ENCODE peak calls at places on chromosomes 16 and 17, in nine cellular contexts. One of them, this sample, is unnamed.

GRCh38 chr16:57435838-57436237 is 11.3 kb downstream of the CIAPIN1 start:
- DNase-seq in A549: no peak
- DNase-seq in endothelial cell of umbilical vein: no peak
- DNase-seq in SK-N-SH: no peak
- DNase-seq in HCT116: no peak
- DNase-seq in H1: no peak
- DNase-seq in HepG2: no peak
- DNase-seq in GM12878: no peak
- DNase-seq in K562: no peak
- DNase-seq in this sample: no peak

GRCh38 chr17:79811036-79811887 is 14.4 kb upstream of the CBX8 start:
- DNase-seq in A549: peak; percentile 87
- DNase-seq in endothelial cell of umbilical vein: peak; percentile 33
- DNase-seq in SK-N-SH: peak; percentile 97
- DNase-seq in HCT116: peak; percentile 50
- DNase-seq in H1: peak; percentile 73
- DNase-seq in HepG2: peak; percentile 64
- DNase-seq in GM12878: no peak
- DNase-seq in K562: peak; percentile 80
- DNase-seq in this sample: peak; percentile 74

GRCh38 chr17:46190763-46191162 is 2.5 kb downstream of the KANSL1 start:
- DNase-seq in A549: no peak
- DNase-seq in endothelial cell of umbilical vein: no peak
- DNase-seq in SK-N-SH: no peak
- DNase-seq in HCT116: no peak
- DNase-seq in H1: no peak
- DNase-seq in HepG2: no peak
- DNase-seq in GM12878: no peak
- DNase-seq in K562: no peak
- DNase-seq in this sample: no peak

GRCh38 chr17:45985447-45985846 is 13.6 kb upstream of the STH start:
- DNase-seq in A549: no peak
- DNase-seq in endothelial cell of umbilical vein: no peak
- DNase-seq in SK-N-SH: no peak
- DNase-seq in HCT116: no peak
- DNase-seq in H1: no peak
- DNase-seq in HepG2: no peak
- DNase-seq in GM12878: no peak
- DNase-seq in K562: no peak
- DNase-seq in this sample: no peak

GRCh38 chr17:40458001-40458791 is 14.9 kb downstream of the IGFBP4 start:
- DNase-seq in A549: peak; percentile 68
- DNase-seq in endothelial cell of umbilical vein: no peak
- DNase-seq in SK-N-SH: peak; percentile 73
- DNase-seq in HCT116: no peak
- DNase-seq in H1: no peak
- DNase-seq in HepG2: peak; percentile 52
- DNase-seq in GM12878: no peak
- DNase-seq in K562: no peak
- DNase-seq in this sample: no peak

GRCh38 chr16:57938936-57939871 is 31.7 kb downstream of the CNGB1 start:
- DNase-seq in A549: peak; percentile 36
- DNase-seq in endothelial cell of umbilical vein: peak; percentile 9
- DNase-seq in SK-N-SH: no peak
- DNase-seq in HCT116: peak; percentile 13
- DNase-seq in H1: no peak
- DNase-seq in HepG2: peak; percentile 22
- DNase-seq in GM12878: no peak
- DNase-seq in K562: no peak
- DNase-seq in this sample: peak; percentile 62

GRCh38 chr17:67759355-67760171 is 41.8 kb downstream of the NOL11 start:
- DNase-seq in A549: no peak
- DNase-seq in endothelial cell of umbilical vein: no peak
- DNase-seq in SK-N-SH: no peak
- DNase-seq in HCT116: no peak
- DNase-seq in H1: no peak
- DNase-seq in HepG2: no peak
- DNase-seq in GM12878: no peak
- DNase-seq in K562: peak; percentile 34
- DNase-seq in this sample: no peak

GRCh38 chr16:15747937-15748336 is 97.9 kb downstream of the NDE1 start:
- DNase-seq in A549: no peak
- DNase-seq in endothelial cell of umbilical vein: no peak
- DNase-seq in SK-N-SH: no peak
- DNase-seq in HCT116: no peak
- DNase-seq in H1: no peak
- DNase-seq in HepG2: no peak
- DNase-seq in GM12878: no peak
- DNase-seq in K562: no peak
- DNase-seq in this sample: no peak

GRCh38 chr16:80459331-80459777 is 81.4 kb upstream of the DYNLRB2 start:
- DNase-seq in A549: no peak
- DNase-seq in endothelial cell of umbilical vein: no peak
- DNase-seq in SK-N-SH: no peak
- DNase-seq in HCT116: no peak
- DNase-seq in H1: no peak
- DNase-seq in HepG2: no peak
- DNase-seq in GM12878: no peak
- DNase-seq in K562: no peak
- DNase-seq in this sample: no peak

DNA sequence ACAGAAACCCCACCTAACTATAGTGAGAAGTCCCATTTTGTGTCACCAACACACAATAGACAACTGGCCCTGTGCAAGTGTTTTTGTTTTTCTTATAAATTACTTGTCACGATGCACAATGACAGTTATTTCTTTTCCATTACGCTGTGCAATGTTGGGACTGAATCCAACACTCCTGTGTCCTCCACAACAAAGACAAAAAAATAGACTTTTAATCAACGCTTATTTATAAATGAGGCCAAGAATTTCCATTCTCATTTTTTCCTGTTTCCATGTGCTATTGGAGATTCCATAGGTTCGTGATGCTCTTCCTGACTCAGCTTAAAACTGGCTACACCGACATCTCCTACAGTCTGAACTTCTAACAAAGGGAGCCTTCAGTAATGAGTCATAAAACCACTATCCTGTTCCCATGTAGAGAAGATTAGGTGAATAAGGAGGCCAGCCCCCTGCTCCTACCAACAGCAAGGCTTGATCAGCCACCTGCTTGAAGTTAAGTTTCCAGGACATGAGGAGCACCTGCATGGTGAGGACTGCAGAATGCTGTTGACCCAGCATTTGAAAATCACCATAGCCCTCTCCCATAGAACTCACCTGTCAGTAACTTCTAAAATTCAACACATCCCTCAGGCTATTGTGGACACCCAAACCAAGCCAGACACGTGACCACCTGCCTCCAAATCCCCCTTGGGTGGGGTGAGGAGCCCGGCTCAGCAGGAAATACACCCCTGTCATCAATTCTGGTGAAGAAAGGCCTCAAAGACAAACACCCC is 98.8 kb downstream of the ZNF423 start:
- DNase-seq in A549: no peak
- DNase-seq in endothelial cell of umbilical vein: peak; percentile 14
- DNase-seq in SK-N-SH: no peak
- DNase-seq in HCT116: no peak
- DNase-seq in H1: no peak
- DNase-seq in HepG2: no peak
- DNase-seq in GM12878: no peak
- DNase-seq in K562: no peak
- DNase-seq in this sample: no peak
- H3K4me3 ChIP-seq in A549: no peak overlapping the region
- H3K4me3 ChIP-seq in endothelial cell of umbilical vein: no peak overlapping the region
- H3K4me3 ChIP-seq in SK-N-SH: no peak overlapping the region
- H3K4me3 ChIP-seq in HCT116: no peak overlapping the region
- H3K4me3 ChIP-seq in H1: no peak overlapping the region
- H3K4me3 ChIP-seq in HepG2: no peak overlapping the region
- H3K4me3 ChIP-seq in GM12878: no peak overlapping the region
- H3K4me3 ChIP-seq in K562: no peak overlapping the region
- H3K4me3 ChIP-seq in this sample: no peak overlapping the region

GRCh38 chr16:7025616-7026190 is 306.9 kb upstream of the RBFOX1 start:
- DNase-seq in A549: peak; percentile 63
- DNase-seq in endothelial cell of umbilical vein: no peak
- DNase-seq in SK-N-SH: peak; percentile 79
- DNase-seq in HCT116: no peak
- DNase-seq in H1: peak; percentile 94
- DNase-seq in HepG2: peak; percentile 71
- DNase-seq in GM12878: no peak
- DNase-seq in K562: peak; percentile 76
- DNase-seq in this sample: peak; percentile 65
- TF ChIP-seq MAX in A549: no peak
- TF ChIP-seq MAX in endothelial cell of umbilical vein: no peak
- TF ChIP-seq MAX in SK-N-SH: no peak
- TF ChIP-seq MAX in HCT116: no peak
- TF ChIP-seq MAX in H1: no peak
- TF ChIP-seq MAX in HepG2: no peak
- TF ChIP-seq MAX in GM12878: no peak
- TF ChIP-seq MAX in K562: no peak
- TF ChIP-seq MAX in this sample: no peak

GRCh38 chr16:3152273-3153076 is 17.6 kb downstream of the ZNF213 start:
- DNase-seq in A549: peak; percentile 96
- DNase-seq in endothelial cell of umbilical vein: peak; percentile 93
- DNase-seq in SK-N-SH: peak; percentile 80
- DNase-seq in HCT116: peak; percentile 89
- DNase-seq in H1: peak; percentile 100
- DNase-seq in HepG2: peak; percentile 92
- DNase-seq in GM12878: peak; percentile 77
- DNase-seq in K562: peak; percentile 77
- DNase-seq in this sample: peak; percentile 91
- H3K4me3 ChIP-seq in A549: peak overlapping the region; percentile 49
- H3K4me3 ChIP-seq in endothelial cell of umbilical vein: peak overlapping the region; percentile 50
- H3K4me3 ChIP-seq in SK-N-SH: peak overlapping the region; percentile 78
- H3K4me3 ChIP-seq in HCT116: peak overlapping the region; percentile 65
- H3K4me3 ChIP-seq in H1: peak overlapping the region; percentile 70
- H3K4me3 ChIP-seq in HepG2: peak overlapping the region; percentile 52
- H3K4me3 ChIP-seq in GM12878: peak overlapping the region; percentile 62
- H3K4me3 ChIP-seq in K562: peak overlapping the region; percentile 62
- H3K4me3 ChIP-seq in this sample: peak overlapping the region; percentile 44

GRCh38 chr17:59436900-59437299 is 105.4 kb downstream of the YPEL2 start:
- DNase-seq in A549: no peak
- DNase-seq in endothelial cell of umbilical vein: no peak
- DNase-seq in SK-N-SH: no peak
- DNase-seq in HCT116: no peak
- DNase-seq in H1: no peak
- DNase-seq in HepG2: no peak
- DNase-seq in GM12878: no peak
- DNase-seq in K562: no peak
- DNase-seq in this sample: no peak
- TF ChIP-seq MAX in A549: no peak
- TF ChIP-seq MAX in endothelial cell of umbilical vein: no peak
- TF ChIP-seq MAX in SK-N-SH: no peak
- TF ChIP-seq MAX in HCT116: no peak
- TF ChIP-seq MAX in H1: no peak
- TF ChIP-seq MAX in HepG2: no peak
- TF ChIP-seq MAX in GM12878: no peak
- TF ChIP-seq MAX in K562: no peak
- TF ChIP-seq MAX in this sample: no peak

DNA sequence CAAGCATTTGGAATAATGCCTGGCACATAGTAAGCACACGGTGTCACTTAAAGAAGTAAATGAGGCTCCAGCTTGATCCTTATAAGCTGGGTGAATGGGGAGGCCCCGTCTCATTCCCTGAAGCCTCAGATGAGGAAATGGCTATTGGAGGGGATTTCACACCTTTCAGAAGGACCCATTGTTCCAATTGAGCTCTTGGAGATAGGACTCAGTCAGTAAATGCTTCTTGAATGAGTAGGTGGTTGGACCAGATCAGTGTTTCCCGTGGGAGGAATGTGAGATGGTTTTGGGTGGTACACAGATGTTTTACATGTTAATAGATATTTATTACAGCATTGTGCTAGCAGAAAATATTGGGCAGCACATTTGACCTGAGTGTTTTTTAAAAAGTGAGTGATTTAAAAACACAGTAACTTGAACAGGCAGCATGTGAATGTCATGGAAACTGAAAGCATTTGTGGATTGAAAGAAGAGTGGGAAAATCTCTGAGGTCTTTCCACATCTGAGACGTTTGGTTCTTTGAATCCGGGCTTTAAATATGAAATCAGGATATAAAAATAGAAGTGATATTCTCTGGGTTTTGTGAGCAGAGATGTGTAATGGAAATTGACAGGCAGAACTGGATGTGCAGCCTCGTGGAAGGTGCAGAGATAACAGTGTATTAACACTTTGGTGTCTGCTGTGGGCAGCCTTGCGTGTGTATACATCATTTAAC is 36.4 kb upstream of the ARHGAP17 start:
- DNase-seq in A549: peak; percentile 25
- DNase-seq in endothelial cell of umbilical vein: peak; percentile 31
- DNase-seq in SK-N-SH: no peak
- DNase-seq in HCT116: no peak
- DNase-seq in H1: no peak
- DNase-seq in HepG2: no peak
- DNase-seq in GM12878: no peak
- DNase-seq in K562: no peak
- DNase-seq in this sample: no peak
- H3K4me3 ChIP-seq in A549: no peak overlapping the region
- H3K4me3 ChIP-seq in endothelial cell of umbilical vein: no peak overlapping the region
- H3K4me3 ChIP-seq in SK-N-SH: no peak overlapping the region
- H3K4me3 ChIP-seq in HCT116: no peak overlapping the region
- H3K4me3 ChIP-seq in H1: no peak overlapping the region
- H3K4me3 ChIP-seq in HepG2: no peak overlapping the region
- H3K4me3 ChIP-seq in GM12878: peak overlapping the region; percentile 59
- H3K4me3 ChIP-seq in K562: no peak overlapping the region
- H3K4me3 ChIP-seq in this sample: no peak overlapping the region

GRCh38 chr17:61474934-61475333 is 22.7 kb downstream of the TBX4 start:
- DNase-seq in A549: no peak
- DNase-seq in endothelial cell of umbilical vein: no peak
- DNase-seq in SK-N-SH: no peak
- DNase-seq in HCT116: no peak
- DNase-seq in H1: no peak
- DNase-seq in HepG2: no peak
- DNase-seq in GM12878: no peak
- DNase-seq in K562: no peak
- DNase-seq in this sample: no peak

GRCh38 chr17:61476476-61477203 is 24.4 kb downstream of the TBX4 start:
- DNase-seq in A549: no peak
- DNase-seq in endothelial cell of umbilical vein: no peak
- DNase-seq in SK-N-SH: no peak
- DNase-seq in HCT116: no peak
- DNase-seq in H1: no peak
- DNase-seq in HepG2: no peak
- DNase-seq in GM12878: no peak
- DNase-seq in K562: no peak
- DNase-seq in this sample: no peak

GRCh38 chr17:61475726-61476125 is 23.5 kb downstream of the TBX4 start:
- DNase-seq in A549: no peak
- DNase-seq in endothelial cell of umbilical vein: no peak
- DNase-seq in SK-N-SH: no peak
- DNase-seq in HCT116: no peak
- DNase-seq in H1: no peak
- DNase-seq in HepG2: no peak
- DNase-seq in GM12878: no peak
- DNase-seq in K562: no peak
- DNase-seq in this sample: no peak

GRCh38 chr17:61477204-61477834 is 25.1 kb downstream of the TBX4 start:
- DNase-seq in A549: no peak
- DNase-seq in endothelial cell of umbilical vein: no peak
- DNase-seq in SK-N-SH: peak; percentile 90
- DNase-seq in HCT116: no peak
- DNase-seq in H1: peak; percentile 55
- DNase-seq in HepG2: no peak
- DNase-seq in GM12878: no peak
- DNase-seq in K562: no peak
- DNase-seq in this sample: no peak

GRCh38 chr17:61474235-61474927 is 22.2 kb downstream of the TBX4 start:
- DNase-seq in A549: no peak
- DNase-seq in endothelial cell of umbilical vein: no peak
- DNase-seq in SK-N-SH: no peak
- DNase-seq in HCT116: no peak
- DNase-seq in H1: no peak
- DNase-seq in HepG2: no peak
- DNase-seq in GM12878: no peak
- DNase-seq in K562: no peak
- DNase-seq in this sample: no peak
- TF ChIP-seq MAX in A549: no peak
- TF ChIP-seq MAX in endothelial cell of umbilical vein: no peak
- TF ChIP-seq MAX in SK-N-SH: no peak
- TF ChIP-seq MAX in HCT116: no peak
- TF ChIP-seq MAX in H1: no peak
- TF ChIP-seq MAX in HepG2: no peak
- TF ChIP-seq MAX in GM12878: no peak
- TF ChIP-seq MAX in K562: no peak
- TF ChIP-seq MAX in this sample: no peak

This sample was measured in NB4.